ENCODE peak calls at places on chromosomes 13 and 19, in nine cellular contexts. One of them, this sample, is unnamed. For H3K27me3, the result is how much of the 10 kb centered on the place peaks cover.

GRCh38 chr13:27117158-27117557 is 54.5 kb downstream of the USP12 start:
- DNase-seq in fibroblast of lung: peak
- DNase-seq in naive thymus-derived CD4-positive, alpha-beta T cell: no peak
- DNase-seq in brain microvascular endothelial cell: no peak
- DNase-seq in left ventricle myocardium inferior: no peak
- DNase-seq in BJ: no peak
- DNase-seq in astrocyte: peak
- DNase-seq in lower lobe of right lung: no peak
- DNase-seq in body of pancreas: no peak
- DNase-seq in this sample: no peak

GRCh38 chr19:4516939-4517300 is 1.4 kb downstream of the PLIN4 start:
- DNase-seq in BJ: no peak
- DNase-seq in left ventricle myocardium inferior: peak
- DNase-seq in fibroblast of lung: no peak
- DNase-seq in lower lobe of right lung: no peak
- DNase-seq in brain microvascular endothelial cell: no peak
- DNase-seq in astrocyte: no peak
- DNase-seq in body of pancreas: no peak
- DNase-seq in naive thymus-derived CD4-positive, alpha-beta T cell: no peak
- DNase-seq in this sample: no peak

GRCh38 chr13:36839981-36840380 is 21.0 kb downstream of the RFXAP start:
- DNase-seq in fibroblast of lung: no peak
- DNase-seq in astrocyte: no peak
- DNase-seq in left ventricle myocardium inferior: no peak
- DNase-seq in BJ: no peak
- DNase-seq in lower lobe of right lung: no peak
- DNase-seq in brain microvascular endothelial cell: no peak
- DNase-seq in body of pancreas: no peak
- DNase-seq in naive thymus-derived CD4-positive, alpha-beta T cell: no peak
- DNase-seq in this sample: no peak

GRCh38 chr13:44249439-44249838 is 124.2 kb upstream of the SERP2 start:
- DNase-seq in naive thymus-derived CD4-positive, alpha-beta T cell: no peak
- DNase-seq in body of pancreas: peak
- DNase-seq in BJ: peak
- DNase-seq in lower lobe of right lung: no peak
- DNase-seq in left ventricle myocardium inferior: peak
- DNase-seq in astrocyte: peak
- DNase-seq in fibroblast of lung: peak
- DNase-seq in brain microvascular endothelial cell: no peak
- DNase-seq in this sample: peak

GRCh38 chr19:58555369-58555885 is 522 bp upstream of the CHMP2A start:
- DNase-seq in lower lobe of right lung: no peak
- DNase-seq in fibroblast of lung: no peak
- DNase-seq in brain microvascular endothelial cell: no peak
- DNase-seq in naive thymus-derived CD4-positive, alpha-beta T cell: no peak
- DNase-seq in left ventricle myocardium inferior: peak
- DNase-seq in body of pancreas: no peak
- DNase-seq in astrocyte: no peak
- DNase-seq in BJ: no peak
- DNase-seq in this sample: peak

GRCh38 chr19:21812448-21812847 is 23.5 kb downstream of the ZNF43 start:
- DNase-seq in brain microvascular endothelial cell: no peak
- DNase-seq in body of pancreas: no peak
- DNase-seq in BJ: no peak
- DNase-seq in lower lobe of right lung: no peak
- DNase-seq in astrocyte: no peak
- DNase-seq in naive thymus-derived CD4-positive, alpha-beta T cell: no peak
- DNase-seq in fibroblast of lung: no peak
- DNase-seq in left ventricle myocardium inferior: no peak
- DNase-seq in this sample: no peak

GRCh38 chr13:99231726-99232125 is 26.5 kb downstream of the GPR18 start:
- DNase-seq in left ventricle myocardium inferior: no peak
- DNase-seq in fibroblast of lung: no peak
- DNase-seq in brain microvascular endothelial cell: no peak
- DNase-seq in naive thymus-derived CD4-positive, alpha-beta T cell: no peak
- DNase-seq in astrocyte: no peak
- DNase-seq in BJ: no peak
- DNase-seq in lower lobe of right lung: no peak
- DNase-seq in body of pancreas: no peak
- DNase-seq in this sample: no peak

GRCh38 chr13:51729853-51730553 is 74.0 kb downstream of the DHRS12 start:
- DNase-seq in fibroblast of lung: peak
- DNase-seq in brain microvascular endothelial cell: peak
- DNase-seq in naive thymus-derived CD4-positive, alpha-beta T cell: no peak
- DNase-seq in astrocyte: peak
- DNase-seq in left ventricle myocardium inferior: no peak
- DNase-seq in lower lobe of right lung: no peak
- DNase-seq in body of pancreas: no peak
- DNase-seq in BJ: no peak
- DNase-seq in this sample: no peak

GRCh38 chr13:32669030-32669646 is 82.9 kb downstream of the PDS5B start:
- DNase-seq in BJ: no peak
- DNase-seq in naive thymus-derived CD4-positive, alpha-beta T cell: peak
- DNase-seq in fibroblast of lung: peak
- DNase-seq in left ventricle myocardium inferior: no peak
- DNase-seq in brain microvascular endothelial cell: peak
- DNase-seq in astrocyte: peak
- DNase-seq in lower lobe of right lung: no peak
- DNase-seq in body of pancreas: no peak
- DNase-seq in this sample: no peak

GRCh38 chr19:17385878-17386611 is 8.0 kb downstream of the CCDC194 start:
- DNase-seq in lower lobe of right lung: peak
- DNase-seq in fibroblast of lung: peak
- DNase-seq in brain microvascular endothelial cell: peak
- DNase-seq in left ventricle myocardium inferior: peak
- DNase-seq in naive thymus-derived CD4-positive, alpha-beta T cell: peak
- DNase-seq in body of pancreas: peak
- DNase-seq in astrocyte: no peak
- DNase-seq in BJ: no peak
- DNase-seq in this sample: peak

GRCh38 chr19:34480971-34481821 is at the start of gene WTIP:
- DNase-seq in naive thymus-derived CD4-positive, alpha-beta T cell: no peak
- DNase-seq in brain microvascular endothelial cell: peak
- DNase-seq in left ventricle myocardium inferior: peak
- DNase-seq in lower lobe of right lung: peak
- DNase-seq in astrocyte: peak
- DNase-seq in body of pancreas: peak
- DNase-seq in BJ: no peak
- DNase-seq in fibroblast of lung: peak
- DNase-seq in this sample: peak

GRCh38 chr13:39586142-39586541 is 16.9 kb downstream of the LHFPL6 start:
- DNase-seq in fibroblast of lung: no peak
- DNase-seq in lower lobe of right lung: no peak
- DNase-seq in naive thymus-derived CD4-positive, alpha-beta T cell: no peak
- DNase-seq in astrocyte: no peak
- DNase-seq in BJ: no peak
- DNase-seq in body of pancreas: no peak
- DNase-seq in brain microvascular endothelial cell: no peak
- DNase-seq in left ventricle myocardium inferior: no peak
- DNase-seq in this sample: no peak

GRCh38 chr13:74768521-74769090 is 634.4 kb upstream of the KLF12 start:
- DNase-seq in left ventricle myocardium inferior: no peak
- DNase-seq in brain microvascular endothelial cell: no peak
- DNase-seq in BJ: no peak
- DNase-seq in astrocyte: no peak
- DNase-seq in fibroblast of lung: no peak
- DNase-seq in naive thymus-derived CD4-positive, alpha-beta T cell: no peak
- DNase-seq in lower lobe of right lung: no peak
- DNase-seq in body of pancreas: no peak
- DNase-seq in this sample: no peak

GRCh38 chr13:82688400-82688999 is 1193.8 kb downstream of the SLITRK1 start:
- DNase-seq in fibroblast of lung: peak
- DNase-seq in naive thymus-derived CD4-positive, alpha-beta T cell: no peak
- DNase-seq in lower lobe of right lung: no peak
- DNase-seq in brain microvascular endothelial cell: no peak
- DNase-seq in BJ: no peak
- DNase-seq in astrocyte: no peak
- DNase-seq in left ventricle myocardium inferior: no peak
- DNase-seq in body of pancreas: no peak
- DNase-seq in this sample: no peak

GRCh38 chr19:28329429-28329828 is 883.5 kb downstream of the UQCRFS1 start:
- DNase-seq in left ventricle myocardium inferior: no peak
- DNase-seq in BJ: no peak
- DNase-seq in body of pancreas: no peak
- DNase-seq in fibroblast of lung: no peak
- DNase-seq in brain microvascular endothelial cell: no peak
- DNase-seq in astrocyte: no peak
- DNase-seq in lower lobe of right lung: no peak
- DNase-seq in naive thymus-derived CD4-positive, alpha-beta T cell: no peak
- DNase-seq in this sample: no peak

GRCh38 chr13:48160879-48161278 is 66.0 kb upstream of the MED4 start:
- DNase-seq in astrocyte: peak
- DNase-seq in BJ: no peak
- DNase-seq in brain microvascular endothelial cell: peak
- DNase-seq in fibroblast of lung: no peak
- DNase-seq in naive thymus-derived CD4-positive, alpha-beta T cell: no peak
- DNase-seq in left ventricle myocardium inferior: peak
- DNase-seq in body of pancreas: no peak
- DNase-seq in lower lobe of right lung: no peak
- DNase-seq in this sample: peak

GRCh38 chr13:29718694-29719093 is 123.2 kb upstream of the SLC7A1 start:
- DNase-seq in brain microvascular endothelial cell: no peak
- DNase-seq in body of pancreas: no peak
- DNase-seq in lower lobe of right lung: no peak
- DNase-seq in astrocyte: no peak
- DNase-seq in BJ: no peak
- DNase-seq in naive thymus-derived CD4-positive, alpha-beta T cell: no peak
- DNase-seq in left ventricle myocardium inferior: no peak
- DNase-seq in fibroblast of lung: no peak
- DNase-seq in this sample: no peak

GRCh38 chr19:15628236-15629002 is 12.3 kb upstream of the CYP4F3 start:
- DNase-seq in astrocyte: no peak
- DNase-seq in fibroblast of lung: no peak
- DNase-seq in lower lobe of right lung: no peak
- DNase-seq in body of pancreas: no peak
- DNase-seq in naive thymus-derived CD4-positive, alpha-beta T cell: no peak
- DNase-seq in left ventricle myocardium inferior: no peak
- DNase-seq in BJ: no peak
- DNase-seq in brain microvascular endothelial cell: no peak
- DNase-seq in this sample: no peak

GRCh38 chr19:6271721-6272410 is 7.9 kb downstream of the MLLT1 start:
- DNase-seq in lower lobe of right lung: peak
- DNase-seq in body of pancreas: peak
- DNase-seq in astrocyte: peak
- DNase-seq in left ventricle myocardium inferior: peak
- DNase-seq in BJ: no peak
- DNase-seq in brain microvascular endothelial cell: no peak
- DNase-seq in naive thymus-derived CD4-positive, alpha-beta T cell: no peak
- DNase-seq in fibroblast of lung: peak
- DNase-seq in this sample: peak

GRCh38 chr19:47448360-47448727 is 23.3 kb downstream of the SLC8A2 start:
- DNase-seq in fibroblast of lung: no peak
- DNase-seq in left ventricle myocardium inferior: no peak
- DNase-seq in astrocyte: no peak
- DNase-seq in naive thymus-derived CD4-positive, alpha-beta T cell: no peak
- DNase-seq in body of pancreas: no peak
- DNase-seq in brain microvascular endothelial cell: no peak
- DNase-seq in lower lobe of right lung: no peak
- DNase-seq in BJ: no peak
- DNase-seq in this sample: no peak

GRCh38 chr13:27851481-27851880 is 59.2 kb downstream of the GSX1 start:
- DNase-seq in astrocyte: no peak
- DNase-seq in body of pancreas: peak
- DNase-seq in brain microvascular endothelial cell: no peak
- DNase-seq in BJ: no peak
- DNase-seq in lower lobe of right lung: no peak
- DNase-seq in left ventricle myocardium inferior: no peak
- DNase-seq in naive thymus-derived CD4-positive, alpha-beta T cell: no peak
- DNase-seq in fibroblast of lung: no peak
- DNase-seq in this sample: no peak

GRCh38 chr19:45972081-45972943 is 1.4 kb downstream of the NOVA2 start:
- DNase-seq in left ventricle myocardium inferior: peak
- DNase-seq in BJ: no peak
- DNase-seq in body of pancreas: no peak
- DNase-seq in lower lobe of right lung: no peak
- DNase-seq in brain microvascular endothelial cell: no peak
- DNase-seq in fibroblast of lung: no peak
- DNase-seq in astrocyte: no peak
- DNase-seq in naive thymus-derived CD4-positive, alpha-beta T cell: no peak
- DNase-seq in this sample: peak
- H3K27me3 ChIP-seq in left ventricle myocardium inferior: half or more
- H3K27me3 ChIP-seq in BJ: under half
- H3K27me3 ChIP-seq in body of pancreas: under half
- H3K27me3 ChIP-seq in lower lobe of right lung: half or more
- H3K27me3 ChIP-seq in brain microvascular endothelial cell: under half
- H3K27me3 ChIP-seq in fibroblast of lung: under half
- H3K27me3 ChIP-seq in astrocyte: under half
- H3K27me3 ChIP-seq in naive thymus-derived CD4-positive, alpha-beta T cell: under half
- H3K27me3 ChIP-seq in this sample: under half

GRCh38 chr19:42156571-42156970 is 24.3 kb upstream of the POU2F2 start:
- DNase-seq in lower lobe of right lung: no peak
- DNase-seq in naive thymus-derived CD4-positive, alpha-beta T cell: no peak
- DNase-seq in left ventricle myocardium inferior: no peak
- DNase-seq in body of pancreas: no peak
- DNase-seq in fibroblast of lung: no peak
- DNase-seq in brain microvascular endothelial cell: no peak
- DNase-seq in astrocyte: no peak
- DNase-seq in BJ: no peak
- DNase-seq in this sample: peak
- H3K27me3 ChIP-seq in lower lobe of right lung: under half
- H3K27me3 ChIP-seq in naive thymus-derived CD4-positive, alpha-beta T cell: under half
- H3K27me3 ChIP-seq in left ventricle myocardium inferior: half or more
- H3K27me3 ChIP-seq in body of pancreas: under half
- H3K27me3 ChIP-seq in fibroblast of lung: half or more
- H3K27me3 ChIP-seq in brain microvascular endothelial cell: under half
- H3K27me3 ChIP-seq in astrocyte: under half
- H3K27me3 ChIP-seq in BJ: half or more
- H3K27me3 ChIP-seq in this sample: half or more

GRCh38 chr13:94702181-94703041 is 9.9 kb downstream of the SOX21 start:
- DNase-seq in BJ: no peak
- DNase-seq in lower lobe of right lung: no peak
- DNase-seq in fibroblast of lung: no peak
- DNase-seq in naive thymus-derived CD4-positive, alpha-beta T cell: no peak
- DNase-seq in brain microvascular endothelial cell: no peak
- DNase-seq in left ventricle myocardium inferior: no peak
- DNase-seq in body of pancreas: no peak
- DNase-seq in astrocyte: no peak
- DNase-seq in this sample: peak
- H3K27me3 ChIP-seq in BJ: half or more
- H3K27me3 ChIP-seq in lower lobe of right lung: half or more
- H3K27me3 ChIP-seq in fibroblast of lung: half or more
- H3K27me3 ChIP-seq in naive thymus-derived CD4-positive, alpha-beta T cell: under half
- H3K27me3 ChIP-seq in brain microvascular endothelial cell: half or more
- H3K27me3 ChIP-seq in left ventricle myocardium inferior: half or more
- H3K27me3 ChIP-seq in body of pancreas: under half
- H3K27me3 ChIP-seq in astrocyte: half or more
- H3K27me3 ChIP-seq in this sample: half or more

DNA sequence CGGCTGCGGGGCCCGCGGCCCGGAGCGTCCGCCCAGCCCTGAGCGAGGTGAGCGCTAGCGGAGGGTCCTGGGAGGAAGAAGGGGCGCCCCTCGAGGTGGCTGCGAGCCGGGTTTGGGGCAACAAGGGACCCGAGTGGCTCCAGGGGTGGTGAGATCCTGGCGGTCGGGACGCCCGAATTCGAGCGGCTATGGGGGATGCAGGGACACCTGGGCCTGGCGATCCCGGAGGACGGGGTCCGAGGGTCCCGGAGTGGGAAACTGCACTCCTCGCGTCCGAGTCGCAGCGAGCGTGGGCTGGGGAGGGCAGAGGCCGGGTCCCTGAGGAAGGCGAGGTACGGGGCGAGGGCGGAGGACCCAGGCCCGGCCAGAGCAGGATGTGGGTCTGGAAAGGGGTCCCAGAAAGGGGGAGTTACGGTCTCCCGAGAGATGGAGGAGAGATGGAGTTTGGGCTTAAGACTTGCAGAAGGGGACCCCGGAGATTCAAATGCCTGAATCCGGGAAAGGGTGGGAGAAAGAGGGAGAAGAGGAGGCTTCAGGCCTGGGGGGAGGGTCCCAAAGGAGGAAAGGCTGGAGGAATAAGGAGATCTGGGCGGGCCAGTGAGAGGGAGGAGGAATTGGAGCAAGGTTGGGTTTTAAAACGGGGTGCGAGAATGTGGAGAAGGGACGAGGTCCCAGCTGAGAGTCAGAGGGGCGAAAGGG is 542 bp downstream of the CACNG7 start:
- DNase-seq in BJ: no peak
- DNase-seq in fibroblast of lung: no peak
- DNase-seq in left ventricle myocardium inferior: no peak
- DNase-seq in body of pancreas: no peak
- DNase-seq in astrocyte: no peak
- DNase-seq in naive thymus-derived CD4-positive, alpha-beta T cell: no peak
- DNase-seq in brain microvascular endothelial cell: no peak
- DNase-seq in lower lobe of right lung: no peak
- DNase-seq in this sample: peak
- H3K27me3 ChIP-seq in BJ: under half
- H3K27me3 ChIP-seq in fibroblast of lung: under half
- H3K27me3 ChIP-seq in left ventricle myocardium inferior: half or more
- H3K27me3 ChIP-seq in body of pancreas: half or more
- H3K27me3 ChIP-seq in astrocyte: under half
- H3K27me3 ChIP-seq in naive thymus-derived CD4-positive, alpha-beta T cell: under half
- H3K27me3 ChIP-seq in brain microvascular endothelial cell: under half
- H3K27me3 ChIP-seq in lower lobe of right lung: half or more
- H3K27me3 ChIP-seq in this sample: half or more

This sample was measured in osteoblast.